ENCODE peak calls at places on chromosomes 5 and 9, in nine cellular contexts. M, Q, L, D, T, G, N, W and H are unnamed samples.

GRCh38 chr5:145619806-145620205 is 215.3 kb downstream of the PRELID2 start:
- DNase-seq in Q (no peak), N (peak), L (no peak), M (no peak), W (no peak), T (no peak), G (no peak), D (no peak), H (no peak)

GRCh38 chr9:33202552-33203300 is 35.6 kb upstream of the B4GALT1 start:
- DNase-seq in T (no peak), G (no peak), N (peak), L (no peak), Q (peak), W (peak), D (peak), M (peak), H (peak)

GRCh38 chr9:1320667-1321195 is 270.6 kb downstream of the DMRT2 start:
- DNase-seq in W (no peak), L (no peak), G (no peak), N (no peak), D (no peak), Q (no peak), M (no peak), T (no peak), H (no peak)

GRCh38 chr5:132475531-132475930 is 15.0 kb downstream of the IRF1 start:
- DNase-seq in T (peak), D (no peak), Q (no peak), N (no peak), M (no peak), G (no peak), W (no peak), L (no peak), H (no peak)

GRCh38 chr9:18018241-18018640 is 439.4 kb downstream of the SH3GL2 start:
- DNase-seq in M (no peak), T (no peak), N (no peak), G (no peak), W (no peak), D (no peak), Q (no peak), L (no peak), H (no peak)

GRCh38 chr9:130669965-130670364 is 5.6 kb downstream of the PRDM12 start:
- DNase-seq in W (no peak), M (no peak), T (no peak), D (no peak), G (no peak), L (peak), N (no peak), Q (no peak), H (no peak)

GRCh38 chr5:38607930-38608545 is 51.6 kb upstream of the LIFR start:
- DNase-seq in M (no peak), T (no peak), N (peak), G (peak), D (no peak), W (no peak), Q (no peak), L (no peak), H (no peak)

GRCh38 chr9:32603914-32604852 is 31.2 kb upstream of the NDUFB6 start:
- DNase-seq in M (no peak), G (no peak), T (no peak), W (peak), D (no peak), Q (no peak), L (no peak), N (no peak), H (no peak)

GRCh38 chr5:83530186-83530585 is 58.6 kb downstream of the VCAN start:
- DNase-seq in W (no peak), N (no peak), T (no peak), L (no peak), M (no peak), G (no peak), Q (no peak), D (no peak), H (no peak)

GRCh38 chr9:88950341-88951141 is 40.7 kb upstream of the S1PR3 start:
- DNase-seq in Q (no peak), T (no peak), G (peak), N (peak), L (no peak), M (no peak), W (no peak), D (no peak), H (no peak)

GRCh38 chr5:160703547-160704189 is 148.3 kb downstream of the ATP10B start:
- DNase-seq in M (no peak), L (no peak), D (no peak), T (no peak), G (no peak), N (no peak), W (no peak), Q (no peak), H (no peak)

GRCh38 chr9:36725777-36726356 is 153.2 kb downstream of the MELK start:
- DNase-seq in W (no peak), Q (no peak), G (peak), M (no peak), T (no peak), L (no peak), N (no peak), D (no peak), H (no peak)

GRCh38 chr5:139391570-139392323 is 2.0 kb upstream of the MZB1 start:
- DNase-seq in W (peak), D (no peak), T (no peak), N (peak), G (no peak), Q (peak), L (no peak), M (peak), H (peak)

GRCh38 chr5:37619353-37619752 is 220.5 kb downstream of the GDNF start:
- DNase-seq in N (peak), T (no peak), D (no peak), W (no peak), M (no peak), L (no peak), G (no peak), Q (no peak), H (no peak)

GRCh38 chr9:79185866-79186265 is 385.9 kb upstream of the TLE4 start:
- DNase-seq in T (no peak), N (peak), W (no peak), M (no peak), D (no peak), L (no peak), Q (no peak), G (no peak), H (no peak)

GRCh38 chr5:94545870-94546625 is 72.4 kb downstream of the KIAA0825 start:
- DNase-seq in W (no peak), D (no peak), N (no peak), G (no peak), L (no peak), M (peak), Q (no peak), T (no peak), H (no peak)

GRCh38 chr9:88400021-88400420 is 11.8 kb downstream of the SPIN1 start:
- DNase-seq in D (no peak), M (no peak), W (no peak), Q (no peak), N (peak), L (no peak), G (no peak), T (no peak), H (no peak)

GRCh38 chr9:90891656-90892055 is 90.0 kb downstream of the SYK start:
- DNase-seq in Q (no peak), M (no peak), T (no peak), N (no peak), D (no peak), W (no peak), L (no peak), G (no peak), H (no peak)

GRCh38 chr5:60945760-60946253 is 802 bp downstream of the NDUFAF2 start:
- DNase-seq in G (peak), T (no peak), W (no peak), L (peak), D (no peak), M (peak), Q (peak), N (peak), H (no peak)

GRCh38 chr5:8176101-8176693 is 307.2 kb downstream of the MTRR start:
- DNase-seq in T (no peak), W (no peak), N (peak), Q (no peak), M (no peak), G (no peak), D (no peak), L (no peak), H (no peak)

GRCh38 chr5:168364151-168364661 is 72.8 kb downstream of the WWC1 start:
- DNase-seq in G (no peak), D (no peak), N (peak), L (no peak), W (no peak), T (no peak), M (no peak), Q (no peak), H (no peak)

GRCh38 chr5:31942546-31942945 is 231.6 kb downstream of the GOLPH3 start:
- DNase-seq in D (no peak), M (no peak), Q (no peak), G (no peak), W (no peak), T (no peak), L (no peak), N (peak), H (no peak)

GRCh38 chr9:1977026-1977425 is 38.1 kb upstream of the SMARCA2 start:
- DNase-seq in M (no peak), N (no peak), G (no peak), L (no peak), W (no peak), Q (no peak), T (no peak), D (no peak), H (no peak)

GRCh38 chr9:34289159-34289558 is 39.9 kb downstream of the KIF24 start:
- DNase-seq in Q (no peak), M (no peak), G (no peak), T (no peak), L (no peak), D (no peak), W (no peak), N (no peak), H (no peak)

GRCh38 chr5:171449426-171449825 is 30.0 kb downstream of the FGF18 start:
- DNase-seq in L (no peak), M (no peak), D (no peak), Q (no peak), W (no peak), N (no peak), G (no peak), T (no peak), H (no peak)

GRCh38 chr5:165334186-165334585 is 1828.8 kb downstream of the MAT2B start:
- DNase-seq in L (no peak), T (no peak), D (no peak), M (no peak), N (no peak), Q (no peak), W (no peak), G (no peak), H (no peak)

GRCh38 chr9:122800066-122801060 is at the start of gene OR1K1:
- DNase-seq in T (no peak), W (no peak), G (no peak), D (no peak), N (no peak), M (no peak), Q (no peak), L (no peak), H (no peak)

GRCh38 chr5:131854134-131854533 is 57.3 kb upstream of the FNIP1 start:
- DNase-seq in L (no peak), Q (no peak), G (no peak), T (no peak), N (peak), D (no peak), W (no peak), M (no peak), H (peak)

GRCh38 chr9:81619353-81620008 is 69.9 kb downstream of the TLE1 start:
- DNase-seq in D (no peak), Q (no peak), G (no peak), L (no peak), M (peak), N (peak), T (no peak), W (no peak), H (peak)

GRCh38 chr5:31133488-31133887 is 60.0 kb upstream of the CDH6 start:
- DNase-seq in M (no peak), W (no peak), L (no peak), Q (no peak), D (no peak), N (no peak), G (no peak), T (no peak), H (no peak)

GRCh38 chr5:32542216-32543059 is 42.9 kb upstream of the SUB1 start:
- DNase-seq in Q (peak), M (no peak), T (no peak), L (no peak), N (peak), D (no peak), W (peak), G (no peak), H (peak)

GRCh38 chr9:137235424-137236237 is 4.9 kb downstream of the SLC34A3 start:
- DNase-seq in M (peak), T (no peak), G (no peak), L (no peak), W (no peak), D (no peak), N (no peak), Q (no peak), H (no peak)

GRCh38 chr5:172150514-172151425 is 37.3 kb downstream of the STK10 start:
- DNase-seq in Q (peak), G (no peak), L (peak), W (no peak), T (no peak), D (peak), N (no peak), M (peak), H (peak)

GRCh38 chr5:39283231-39283818 is 64.0 kb upstream of the FYB1 start:
- DNase-seq in N (peak), W (peak), D (no peak), T (no peak), L (no peak), M (peak), G (peak), Q (peak), H (peak)

GRCh38 chr5:107553063-107553676 is 117.6 kb downstream of the EFNA5 start:
- DNase-seq in M (no peak), D (no peak), T (no peak), G (no peak), W (no peak), Q (no peak), N (no peak), L (peak), H (no peak)

GRCh38 chr9:111178361-111179043 is 140.2 kb upstream of the LPAR1 start:
- DNase-seq in G (no peak), N (peak), L (no peak), M (no peak), Q (no peak), D (no peak), W (no peak), T (no peak), H (peak)

GRCh38 chr5:30831605-30832004 is 361.9 kb upstream of the CDH6 start:
- DNase-seq in G (no peak), D (no peak), W (no peak), N (no peak), M (no peak), L (no peak), Q (no peak), T (no peak), H (no peak)

GRCh38 chr9:83509372-83509771 is 28.8 kb downstream of the FRMD3 start:
- DNase-seq in T (no peak), D (no peak), G (peak), N (no peak), W (no peak), M (no peak), L (no peak), Q (no peak), H (no peak)

GRCh38 chr5:116887104-116887503 is 312.5 kb upstream of the SEMA6A start:
- DNase-seq in G (no peak), D (no peak), M (no peak), Q (no peak), L (no peak), T (no peak), W (peak), N (no peak), H (no peak)

GRCh38 chr9:104232781-104233341 is 138.8 kb downstream of the SMC2 start:
- DNase-seq in M (no peak), D (no peak), L (no peak), N (no peak), W (no peak), G (no peak), Q (no peak), T (no peak), H (no peak)

GRCh38 chr9:95264954-95265615 is 52.4 kb downstream of the FANCC start:
- DNase-seq in N (peak), L (no peak), D (no peak), W (peak), T (no peak), G (peak), M (no peak), Q (no peak), H (no peak)
- TF ChIP-seq CTCF in N (peak), L (no peak), D (peak), W (peak), T (no peak), G (peak), M (no peak), Q (no peak), H (no peak)

DNA sequence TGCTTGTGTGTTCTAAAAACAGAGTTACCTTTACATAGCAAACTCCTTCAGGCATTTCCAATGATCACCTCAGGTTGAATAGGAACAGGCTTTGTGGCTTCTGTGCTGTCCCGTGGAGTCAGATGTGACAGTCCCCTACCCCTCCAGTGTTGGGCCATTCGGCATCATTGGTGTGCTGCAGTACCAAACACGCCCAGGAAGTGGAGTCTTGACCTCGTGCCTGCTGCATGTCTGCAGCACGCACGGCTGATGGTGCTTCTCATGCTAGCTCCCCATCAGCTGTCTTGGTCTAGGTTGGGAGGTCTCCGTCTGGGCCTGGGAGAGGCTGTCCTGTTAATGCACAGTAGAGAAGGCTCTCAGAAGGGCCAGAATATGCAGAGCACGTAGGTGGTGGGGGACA is 42.5 kb upstream of the PHF2 start:
- DNase-seq in L (no peak), M (no peak), W (no peak), G (no peak), D (no peak), N (no peak), T (no peak), Q (no peak), H (no peak)
- TF ChIP-seq CTCF in L (no peak), M (no peak), W (no peak), G (no peak), D (no peak), N (no peak), T (peak), Q (no peak), H (no peak)

GRCh38 chr5:43609752-43610151 is 6.8 kb downstream of the NNT start:
- DNase-seq in Q (peak), W (peak), N (peak), T (no peak), D (no peak), L (no peak), M (no peak), G (no peak), H (peak)
- TF ChIP-seq CTCF in Q (peak), W (peak), N (peak), T (no peak), D (peak), L (no peak), M (no peak), G (peak), H (peak)

DNA sequence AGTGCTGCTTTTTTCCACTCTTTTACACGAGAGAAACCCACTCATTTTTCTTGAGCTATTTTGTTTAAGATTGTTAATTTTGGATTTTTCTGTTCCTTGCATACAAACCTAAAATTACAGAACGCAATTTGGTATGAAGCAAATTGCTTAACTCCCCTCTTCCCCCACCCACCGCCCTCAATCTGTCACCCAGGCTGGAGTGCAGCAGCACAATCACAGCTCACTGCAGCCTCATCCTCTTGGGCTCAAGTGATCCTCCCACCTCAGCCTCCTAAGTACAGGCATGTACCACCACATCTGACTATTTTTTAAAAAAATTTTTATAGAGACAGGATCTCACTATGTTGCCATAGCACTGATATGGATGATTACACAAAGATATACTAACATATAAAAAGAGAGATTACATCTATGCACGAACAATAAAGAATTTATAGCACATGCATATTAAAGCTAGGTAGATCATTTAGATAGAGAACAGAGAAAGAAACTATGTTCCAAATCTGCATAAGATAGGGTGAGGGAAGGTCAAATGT is 203.6 kb downstream of the PIK3R1 start:
- DNase-seq in G (no peak), D (no peak), Q (no peak), M (no peak), T (no peak), N (no peak), W (no peak), L (no peak), H (no peak)
- TF ChIP-seq CTCF in G (no peak), D (no peak), Q (no peak), M (no peak), T (no peak), N (no peak), W (no peak), L (no peak), H (no peak)

GRCh38 chr5:115835481-115835880 is 5.9 kb downstream of the ATG12 start:
- DNase-seq in G (no peak), Q (no peak), W (no peak), M (no peak), N (no peak), T (no peak), L (no peak), D (no peak), H (peak)

GRCh38 chr5:115842089-115842881 is 550 bp downstream of the AP3S1 start:
- DNase-seq in D (no peak), N (peak), W (peak), M (peak), G (peak), T (no peak), L (no peak), Q (no peak), H (peak)

GRCh38 chr5:115840825-115841224 is 540 bp downstream of the ATG12 start:
- DNase-seq in Q (no peak), D (no peak), N (no peak), G (no peak), L (no peak), T (no peak), M (no peak), W (no peak), H (no peak)

GRCh38 chr5:115841382-115842088 is at the start of the genes AP3S1 and ATG12:
- DNase-seq in M (peak), W (peak), N (peak), D (peak), Q (peak), G (peak), L (peak), T (peak), H (peak)

GRCh38 chr5:115838885-115839518 is 2.4 kb downstream of the ATG12 start:
- DNase-seq in N (peak), M (no peak), W (peak), Q (peak), G (peak), D (no peak), T (no peak), L (no peak), H (peak)
- TF ChIP-seq CTCF in N (peak), M (peak), W (peak), Q (no peak), G (peak), D (peak), T (peak), L (peak), H (peak)